ENCODE peak calls at places on chromosome 13, in ten cellular contexts. S is uterus; X is CD8-positive, alpha-beta memory T cell; F is IMR-90; G is suprapubic skin; T is left lung; A is naive thymus-derived CD4-positive, alpha-beta T cell; I is ovary; R is small intestine; L is lung. N is an unnamed sample.
A peak's percentile ranks its signal among the peaks of the same experiment; 100 is the strongest.

GRCh38 chr13:91112878-91113277 is 234.6 kb upstream of the MIR17HG start:
- DNase-seq in S (no peak), X (no peak), F (no peak), G (no peak), T (no peak), A (no peak), I (no peak), R (no peak), L (no peak), N (no peak)

GRCh38 chr13:20461481-20461859 is 64.2 kb downstream of the CRYL1 start:
- DNase-seq in S (no peak), X (no peak), F (peak; percentile 49), G (no peak), T (no peak), A (no peak), I (no peak), R (no peak), L (no peak), N (no peak)

GRCh38 chr13:100235311-100235901 is 146.5 kb downstream of the PCCA start:
- DNase-seq in S (no peak), X (no peak), F (peak; percentile 63), G (no peak), T (no peak), A (peak; percentile 41), I (no peak), R (peak; percentile 72), L (no peak), N (no peak)

GRCh38 chr13:85093808-85094207 is 705.4 kb downstream of the SLITRK6 start:
- DNase-seq in S (no peak), X (no peak), F (no peak), G (peak; percentile 60), T (no peak), A (no peak), I (no peak), R (no peak), L (no peak), N (no peak)

GRCh38 chr13:50529154-50529882 is 314.2 kb downstream of the DLEU7 start:
- DNase-seq in S (peak; percentile 72), X (no peak), F (peak; percentile 89), G (peak; percentile 89), T (peak; percentile 90), A (no peak), I (peak; percentile 65), R (peak; percentile 52), L (peak; percentile 84), N (no peak)

GRCh38 chr13:32824671-32825070 is 191.6 kb upstream of the KL start:
- DNase-seq in S (no peak), X (no peak), F (peak; percentile 95), G (no peak), T (no peak), A (no peak), I (no peak), R (no peak), L (no peak), N (no peak)

GRCh38 chr13:40407567-40407966 is 258.9 kb downstream of the FOXO1 start:
- DNase-seq in S (no peak), X (no peak), F (no peak), G (no peak), T (no peak), A (no peak), I (no peak), R (no peak), L (no peak), N (no peak)

GRCh38 chr13:33228645-33229445 is 56.7 kb downstream of the STARD13 start:
- DNase-seq in S (no peak), X (no peak), F (peak; percentile 83), G (no peak), T (no peak), A (peak; percentile 39), I (peak; percentile 20), R (peak; percentile 59), L (no peak), N (no peak)

GRCh38 chr13:21218351-21219043 is 42.0 kb downstream of the MRPL57 start:
- DNase-seq in S (no peak), X (no peak), F (no peak), G (no peak), T (no peak), A (no peak), I (no peak), R (peak; percentile 11), L (no peak), N (no peak)

GRCh38 chr13:106498571-106498970 is 36.9 kb downstream of the EFNB2 start:
- DNase-seq in S (no peak), X (no peak), F (no peak), G (no peak), T (no peak), A (no peak), I (no peak), R (no peak), L (no peak), N (no peak)

GRCh38 chr13:43094901-43095300 is 71.5 kb downstream of the DNAJC15 start:
- DNase-seq in S (no peak), X (no peak), F (no peak), G (no peak), T (no peak), A (no peak), I (no peak), R (no peak), L (no peak), N (no peak)

GRCh38 chr13:21344662-21345176 is 114.4 kb downstream of the ZDHHC20 start:
- DNase-seq in S (no peak), X (no peak), F (no peak), G (no peak), T (no peak), A (peak; percentile 47), I (no peak), R (peak; percentile 11), L (no peak), N (peak; percentile 33)

GRCh38 chr13:109738298-109738746 is 48.1 kb downstream of the IRS2 start:
- DNase-seq in S (no peak), X (no peak), F (no peak), G (no peak), T (no peak), A (no peak), I (no peak), R (no peak), L (no peak), N (no peak)

GRCh38 chr13:40920826-40921225 is 98.3 kb downstream of the ELF1 start:
- DNase-seq in S (no peak), X (no peak), F (peak; percentile 56), G (no peak), T (no peak), A (no peak), I (no peak), R (no peak), L (no peak), N (no peak)

GRCh38 chr13:110226051-110226562 is 80.8 kb downstream of the COL4A1 start:
- DNase-seq in S (no peak), X (no peak), F (peak; percentile 64), G (no peak), T (no peak), A (no peak), I (no peak), R (no peak), L (no peak), N (no peak)

DNA sequence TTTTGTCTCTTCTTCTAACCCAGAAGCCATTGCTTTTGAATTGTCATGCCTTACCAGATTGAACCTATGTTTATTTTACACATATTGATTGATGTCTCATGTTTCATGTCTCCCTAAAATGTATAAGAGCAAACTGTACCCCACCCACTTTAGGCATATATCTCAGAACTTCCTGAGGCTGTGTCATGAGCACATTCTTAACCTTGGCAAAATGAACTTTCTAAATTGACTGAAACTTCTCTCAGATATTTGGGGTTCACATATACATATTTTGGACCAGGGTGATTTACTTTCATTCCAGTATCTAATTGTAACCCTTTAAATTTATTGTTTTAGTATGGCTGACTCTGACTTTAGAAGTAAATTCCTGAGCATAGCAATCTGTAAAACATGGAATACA is 723.9 kb upstream of the PCDH20 start:
- DNase-seq in S (no peak), X (no peak), F (no peak), G (no peak), T (no peak), A (no peak), I (no peak), R (no peak), L (no peak), N (no peak)
- H3K9me3 ChIP-seq in S (no peaks in the 10 kb centered on the region), X (no peaks in the 10 kb centered on the region), F (peaks cover 7% of the 10 kb centered on the region), G (no peaks in the 10 kb centered on the region), T (peaks cover 24% of the 10 kb centered on the region), A (no peaks in the 10 kb centered on the region), I (no peaks in the 10 kb centered on the region), R (no peaks in the 10 kb centered on the region), L (peaks cover 7% of the 10 kb centered on the region), N (no peaks in the 10 kb centered on the region)

GRCh38 chr13:113997845-113998751 is 24.2 kb upstream of the C13orf46 start:
- DNase-seq in S (peak; percentile 61), X (no peak), F (peak; percentile 79), G (peak; percentile 81), T (peak; percentile 80), A (no peak), I (peak; percentile 65), R (no peak), L (no peak), N (no peak)
- H3K27ac ChIP-seq in S (peak overlapping the region; percentile 7), X (no peak overlapping the region), F (peak overlapping the region; percentile 30), G (peak overlapping the region; percentile 48), T (no peak overlapping the region), A (no peak overlapping the region), I (no peak overlapping the region), R (peak overlapping the region; percentile 59), L (peak overlapping the region; percentile 57), N (no peak overlapping the region)

DNA sequence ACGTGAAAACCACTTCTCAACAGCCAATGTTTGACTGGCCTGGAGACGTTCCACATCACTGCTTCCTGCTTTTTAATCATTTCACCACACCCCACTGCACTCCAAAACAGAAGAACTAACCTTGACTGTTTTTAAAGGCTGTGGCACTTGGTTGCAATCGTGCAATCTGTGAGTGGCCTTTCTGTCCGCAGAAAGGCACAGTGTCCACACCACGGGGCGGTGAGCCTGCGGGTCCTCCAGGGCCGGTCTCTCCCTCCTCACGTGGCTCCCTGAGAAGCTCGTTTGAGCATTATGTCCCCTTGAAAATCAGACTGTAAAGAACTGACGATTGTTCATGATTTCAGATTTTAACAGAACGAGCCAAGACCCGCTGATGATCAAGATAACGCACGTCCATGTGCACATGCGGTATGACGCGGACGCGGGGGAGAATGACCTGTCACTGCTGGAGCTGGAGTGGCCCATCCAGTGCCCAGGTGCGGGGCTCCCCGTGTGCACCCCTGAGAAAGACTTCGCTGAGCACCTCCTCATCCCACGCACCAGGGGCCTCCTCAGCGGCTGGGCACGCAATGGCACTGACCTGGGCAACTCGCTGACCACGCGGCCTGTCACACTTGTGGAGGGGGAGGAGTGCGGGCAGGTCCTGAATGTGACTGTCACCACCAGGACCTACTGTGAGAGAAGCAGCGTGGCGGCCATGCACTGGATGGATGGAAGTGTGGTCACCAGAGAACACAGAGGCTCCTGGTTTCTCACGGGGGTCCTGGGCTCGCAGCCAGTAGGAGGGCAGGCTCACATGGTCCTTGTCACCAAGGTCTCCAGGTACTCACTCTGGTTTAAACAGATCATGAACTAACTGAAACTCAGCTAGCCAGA is 13.0 kb downstream of the PROZ start:
- DNase-seq in S (no peak), X (no peak), F (no peak), G (no peak), T (no peak), A (no peak), I (no peak), R (no peak), L (no peak), N (no peak)
- H3K4me3 ChIP-seq in S (no peak overlapping the region), X (no peak overlapping the region), F (no peak overlapping the region), G (no peak overlapping the region), T (no peak overlapping the region), A (no peak overlapping the region), I (no peak overlapping the region), R (no peak overlapping the region), L (no peak overlapping the region), N (no peak overlapping the region)

DNA sequence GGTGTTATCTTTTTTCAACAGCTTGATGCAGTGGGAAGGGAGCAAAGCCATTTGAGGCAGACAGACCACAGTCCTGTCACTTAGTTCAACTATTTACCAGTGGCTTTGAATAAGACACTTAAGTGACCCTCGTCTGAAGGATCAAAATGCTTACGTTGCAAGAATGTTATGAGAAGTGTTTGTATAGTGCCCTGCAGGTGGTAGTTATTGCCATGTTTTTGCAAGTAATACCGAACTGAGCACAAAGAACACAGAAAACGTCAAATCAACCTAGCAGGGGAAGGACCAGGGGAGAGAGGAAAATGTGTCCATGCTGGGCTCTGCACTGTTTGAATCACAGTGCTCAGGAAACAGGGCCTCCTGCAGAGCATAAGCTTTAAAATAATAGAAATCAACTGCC is 2.8 kb downstream of the SOHLH2 start:
- DNase-seq in S (no peak), X (no peak), F (no peak), G (no peak), T (no peak), A (no peak), I (no peak), R (no peak), L (no peak), N (no peak)
- H3K9me3 ChIP-seq in S (no peaks in the 10 kb centered on the region), X (no peaks in the 10 kb centered on the region), F (no peaks in the 10 kb centered on the region), G (no peaks in the 10 kb centered on the region), T (peaks cover 14% of the 10 kb centered on the region), A (no peaks in the 10 kb centered on the region), I (no peaks in the 10 kb centered on the region), R (no peaks in the 10 kb centered on the region), L (no peaks in the 10 kb centered on the region), N (no peaks in the 10 kb centered on the region)